ENCODE peak calls at places on chromosomes 16 and 17, in six cellular contexts. Z is M059J, N is A549, U is D341Med, H is GM10248, P is choroid plexus epithelial cell. V is an unnamed sample.

GRCh38 chr17:43028221-43028861 is 3.3 kb downstream of the RND2 start:
- DNase-seq in Z (no peak), N (no peak), U (no peak), H (no peak), P (no peak), V (no peak)

GRCh38 chr16:53743149-53743566 is 39.2 kb downstream of the FTO start:
- DNase-seq in Z (peak), N (no peak), U (peak), H (no peak), P (peak), V (no peak)

GRCh38 chr17:57889892-57890856 is 40.3 kb upstream of the MRPS23 start:
- DNase-seq in Z (peak), N (peak), U (no peak), H (no peak), P (peak), V (no peak)

GRCh38 chr17:68418876-68419275 is 38.4 kb downstream of the WIPI1 start:
- DNase-seq in Z (no peak), N (no peak), U (no peak), H (no peak), P (no peak), V (no peak)

GRCh38 chr17:79534111-79534510 is 76.7 kb downstream of the RBFOX3 start:
- DNase-seq in Z (no peak), N (no peak), U (no peak), H (no peak), P (no peak), V (no peak)

GRCh38 chr16:17447273-17447672 is 23.5 kb downstream of the XYLT1 start:
- DNase-seq in Z (no peak), N (no peak), U (no peak), H (no peak), P (no peak), V (no peak)

GRCh38 chr16:13643412-13643811 is 276.5 kb upstream of the ERCC4 start:
- DNase-seq in Z (no peak), N (no peak), U (no peak), H (no peak), P (no peak), V (no peak)

GRCh38 chr17:68301438-68301959 is 10.2 kb downstream of the ARSG start:
- DNase-seq in Z (no peak), N (no peak), U (no peak), H (no peak), P (peak), V (no peak)

GRCh38 chr17:8062435-8062806 is 23.6 kb downstream of the ALOX15B start:
- DNase-seq in Z (peak), N (no peak), U (no peak), H (no peak), P (peak), V (no peak)

GRCh38 chr16:75043175-75043937 is 44.5 kb downstream of the ZNRF1 start:
- DNase-seq in Z (no peak), N (no peak), U (no peak), H (peak), P (no peak), V (no peak)

GRCh38 chr17:31580331-31581021 is 189.0 kb downstream of the RAB11FIP4 start:
- DNase-seq in Z (peak), N (no peak), U (peak), H (peak), P (peak), V (peak)

GRCh38 chr17:39716879-39717536 is 13.3 kb downstream of the MIEN1 start:
- DNase-seq in Z (no peak), N (no peak), U (no peak), H (no peak), P (no peak), V (no peak)

GRCh38 chr17:35774499-35774898 is 13.8 kb downstream of the C17orf50 start:
- DNase-seq in Z (peak), N (no peak), U (no peak), H (no peak), P (peak), V (no peak)

GRCh38 chr17:77772899-77773358 is 185.6 kb upstream of the TNRC6C start:
- DNase-seq in Z (no peak), N (no peak), U (no peak), H (no peak), P (no peak), V (no peak)

GRCh38 chr17:47847341-47848197 is 3.4 kb downstream of the SP6 start:
- DNase-seq in Z (no peak), N (no peak), U (peak), H (no peak), P (peak), V (no peak)

GRCh38 chr17:37147301-37147812 is 198.6 kb downstream of the AATF start:
- DNase-seq in Z (no peak), N (peak), U (no peak), H (peak), P (peak), V (peak)

GRCh38 chr17:73589096-73589980 is 54.9 kb downstream of the SDK2 start:
- DNase-seq in Z (no peak), N (no peak), U (peak), H (no peak), P (no peak), V (no peak)

GRCh38 chr17:61400058-61400785 is 579 bp downstream of the TBX2 start:
- DNase-seq in Z (peak), N (peak), U (peak), H (no peak), P (peak), V (no peak)

GRCh38 chr16:69444873-69445517 is 20.6 kb downstream of the CYB5B start:
- DNase-seq in Z (peak), N (no peak), U (no peak), H (no peak), P (peak), V (no peak)

GRCh38 chr17:29596811-29597210 is 3.9 kb downstream of the ANKRD13B start:
- DNase-seq in Z (no peak), N (no peak), U (no peak), H (no peak), P (no peak), V (no peak)

GRCh38 chr17:76368545-76368944 is 14.8 kb upstream of the PRPSAP1 start:
- DNase-seq in Z (no peak), N (no peak), U (peak), H (peak), P (peak), V (no peak)

GRCh38 chr17:68955181-68955841 is at the start of gene ABCA8:
- DNase-seq in Z (no peak), N (no peak), U (no peak), H (no peak), P (peak), V (no peak)

GRCh38 chr16:27430923-27431484 is 29.0 kb downstream of the IL21R start:
- DNase-seq in Z (no peak), N (no peak), U (no peak), H (no peak), P (peak), V (no peak)

GRCh38 chr17:40251576-40251975 is 32.5 kb downstream of the WIPF2 start:
- DNase-seq in Z (peak), N (peak), U (no peak), H (no peak), P (peak), V (peak)

GRCh38 chr17:59963738-59964454 is 644 bp downstream of the RNFT1 start:
- DNase-seq in Z (peak), N (peak), U (peak), H (peak), P (peak), V (peak)

GRCh38 chr17:45143767-45144198 is 4.5 kb upstream of the HEXIM1 start:
- DNase-seq in Z (no peak), N (no peak), U (peak), H (no peak), P (peak), V (no peak)

GRCh38 chr17:68246271-68247028 is 1.4 kb upstream of the AMZ2 start:
- DNase-seq in Z (no peak), N (no peak), U (no peak), H (no peak), P (no peak), V (no peak)

GRCh38 chr16:19375561-19376158 is 42.0 kb upstream of the TMC5 start:
- DNase-seq in Z (peak), N (peak), U (peak), H (peak), P (peak), V (peak)

GRCh38 chr17:49490271-49490670 is 4.8 kb upstream of the NGFR start:
- DNase-seq in Z (no peak), N (no peak), U (no peak), H (no peak), P (no peak), V (no peak)

GRCh38 chr17:57921342-57921741 is 33.9 kb downstream of the CUEDC1 start:
- DNase-seq in Z (peak), N (no peak), U (no peak), H (no peak), P (peak), V (peak)

GRCh38 chr16:66188786-66189725 is 177.4 kb upstream of the CDH5 start:
- DNase-seq in Z (peak), N (no peak), U (no peak), H (no peak), P (peak), V (no peak)

GRCh38 chr17:43219001-43219400 is 7.3 kb downstream of the TMEM106A start:
- DNase-seq in Z (no peak), N (no peak), U (no peak), H (no peak), P (no peak), V (no peak)

GRCh38 chr17:77571562-77571981 is 386.9 kb upstream of the TNRC6C start:
- DNase-seq in Z (peak), N (no peak), U (no peak), H (no peak), P (no peak), V (no peak)

GRCh38 chr17:71237903-71238538 is 882.8 kb upstream of the SOX9 start:
- DNase-seq in Z (peak), N (peak), U (peak), H (no peak), P (peak), V (peak)

GRCh38 chr16:24844101-24845030 is 1.4 kb upstream of the SLC5A11 start:
- DNase-seq in Z (peak), N (peak), U (no peak), H (no peak), P (no peak), V (no peak)

GRCh38 chr17:75640556-75641119 is 7.4 kb downstream of the SMIM5 start:
- DNase-seq in Z (no peak), N (no peak), U (no peak), H (no peak), P (no peak), V (no peak)

GRCh38 chr17:81420769-81421462 is 25.7 kb downstream of the BAHCC1 start:
- DNase-seq in Z (peak), N (no peak), U (no peak), H (no peak), P (peak), V (no peak)

V was measured in COLO829.